ENCODE peak calls at places on chromosomes 2 and 18, in five cellular contexts. Q, I, H, Y and A are unnamed samples.

GRCh38 chr2:230640540-230641011 is 72.1 kb upstream of the CAB39 start:
- DNase-seq in Q (no peak), I (no peak), H (no peak), Y (peak), A (no peak)

GRCh38 chr2:176553685-176554106 is 284.5 kb downstream of the MTX2 start:
- DNase-seq in Q (peak), I (peak), H (peak), Y (peak), A (no peak)

GRCh38 chr18:54845788-54846187 is 17.5 kb downstream of the RAB27B start:
- DNase-seq in Q (no peak), I (peak), H (no peak), Y (no peak), A (peak)

GRCh38 chr2:61988462-61989366 is 83.2 kb downstream of the COMMD1 start:
- DNase-seq in Q (no peak), I (no peak), H (no peak), Y (peak), A (peak)

GRCh38 chr2:170525566-170525900 is 189.6 kb upstream of the SP5 start:
- DNase-seq in Q (no peak), I (peak), H (no peak), Y (peak), A (peak)

GRCh38 chr2:120858361-120858760 is 122.7 kb downstream of the GLI2 start:
- DNase-seq in Q (no peak), I (no peak), H (peak), Y (no peak), A (no peak)

GRCh38 chr2:195658541-195658890 is 1.5 kb downstream of the SLC39A10 start:
- DNase-seq in Q (peak), I (peak), H (no peak), Y (peak), A (peak)

GRCh38 chr2:170940066-170940465 is 11.0 kb downstream of the GORASP2 start:
- DNase-seq in Q (no peak), I (no peak), H (no peak), Y (no peak), A (no peak)

GRCh38 chr18:46810481-46811000 is 53.7 kb upstream of the ST8SIA5 start:
- DNase-seq in Q (no peak), I (no peak), H (no peak), Y (no peak), A (no peak)

GRCh38 chr18:58687871-58688308 is 16.6 kb downstream of the MALT1 start:
- DNase-seq in Q (peak), I (no peak), H (no peak), Y (no peak), A (no peak)

GRCh38 chr2:189952536-189953109 is 109.9 kb downstream of the MSTN start:
- DNase-seq in Q (no peak), I (no peak), H (no peak), Y (no peak), A (no peak)

GRCh38 chr2:25955869-25956535 is 26.3 kb downstream of the KIF3C start:
- DNase-seq in Q (no peak), I (no peak), H (no peak), Y (peak), A (no peak)

GRCh38 chr2:105768176-105768575 is 23.5 kb downstream of the NCK2 start:
- DNase-seq in Q (no peak), I (no peak), H (no peak), Y (no peak), A (no peak)

GRCh38 chr2:19124135-19124534 is 234.3 kb downstream of the OSR1 start:
- DNase-seq in Q (no peak), I (peak), H (no peak), Y (peak), A (peak)

GRCh38 chr2:167844714-167845530 is 402.5 kb downstream of the STK39 start:
- DNase-seq in Q (no peak), I (no peak), H (no peak), Y (peak), A (no peak)

GRCh38 chr2:18479901-18480369 is 80.5 kb downstream of the RDH14 start:
- DNase-seq in Q (no peak), I (no peak), H (no peak), Y (no peak), A (peak)

GRCh38 chr18:28204154-28204553 is 27.2 kb upstream of the CDH2 start:
- DNase-seq in Q (no peak), I (peak), H (no peak), Y (peak), A (peak)

GRCh38 chr18:58287626-58288289 is 243.7 kb downstream of the NEDD4L start:
- DNase-seq in Q (no peak), I (no peak), H (no peak), Y (peak), A (no peak)

GRCh38 chr18:26073742-26074141 is 16.7 kb downstream of the SS18 start:
- DNase-seq in Q (no peak), I (no peak), H (no peak), Y (no peak), A (no peak)

GRCh38 chr2:25328152-25329085 is 13.3 kb downstream of the DNMT3A start:
- DNase-seq in Q (no peak), I (no peak), H (no peak), Y (no peak), A (no peak)

GRCh38 chr2:46332686-46333281 is 35.6 kb downstream of the EPAS1 start:
- DNase-seq in Q (no peak), I (no peak), H (no peak), Y (no peak), A (no peak)

GRCh38 chr2:240579771-240580614 is 6.5 kb upstream of the CAPN10 start:
- DNase-seq in Q (peak), I (peak), H (no peak), Y (peak), A (peak)

GRCh38 chr2:66433695-66433944 is 1.3 kb upstream of the MEIS1 start:
- DNase-seq in Q (no peak), I (no peak), H (no peak), Y (no peak), A (no peak)

GRCh38 chr18:74082476-74083070 is 65.1 kb downstream of the FBXO15 start:
- DNase-seq in Q (peak), I (peak), H (peak), Y (peak), A (peak)

GRCh38 chr2:182885771-182886170 is 19.3 kb upstream of the FRZB start:
- DNase-seq in Q (no peak), I (no peak), H (no peak), Y (no peak), A (no peak)

GRCh38 chr18:46141199-46141598 is 37.0 kb downstream of the HAUS1 start:
- DNase-seq in Q (no peak), I (no peak), H (no peak), Y (no peak), A (no peak)